ENCODE peak calls at places on chromosomes 16 and 17, in seven cellular contexts. C, B, P, R, S, G and O are unnamed samples.
A peak's percentile ranks its signal among the peaks of the same experiment; 100 is the strongest.

GRCh38 chr16:58733248-58733670 is 857 bp downstream of the GOT2 start:
- DNase-seq in P (peak; percentile 53), R (no peak), B (no peak), C (no peak), G (no peak), S (peak; percentile 16), O (no peak)

GRCh38 chr17:66177048-66177447 is 14.9 kb downstream of the CEP112 start:
- DNase-seq in G (no peak), B (no peak), P (no peak), R (no peak), S (no peak), C (no peak), O (no peak)

GRCh38 chr17:42414782-42415409 is 8.2 kb downstream of the CAVIN1 start:
- DNase-seq in B (peak; percentile 24), C (no peak), P (no peak), G (no peak), S (no peak), R (no peak), O (no peak)

GRCh38 chr16:15988268-15989013 is 39.0 kb downstream of the ABCC1 start:
- DNase-seq in G (no peak), R (no peak), S (no peak), C (no peak), P (no peak), B (no peak), O (no peak)

GRCh38 chr17:7633093-7633492 is 3.2 kb downstream of the SHBG start:
- DNase-seq in C (no peak), S (no peak), P (no peak), B (no peak), G (no peak), R (no peak), O (no peak)

GRCh38 chr16:27221576-27222498 is 18.5 kb downstream of the KDM8 start:
- DNase-seq in R (no peak), S (peak; percentile 48), G (peak; percentile 61), C (no peak), P (peak; percentile 92), B (no peak), O (no peak)

GRCh38 chr17:78645421-78646295 is 68.5 kb upstream of the DNAH17 start:
- DNase-seq in S (peak; percentile 32), R (peak; percentile 74), G (peak; percentile 89), P (peak; percentile 9), C (no peak), B (peak; percentile 31), O (peak; percentile 94)

GRCh38 chr16:29745853-29746345 is at the start of gene C16orf54:
- DNase-seq in S (peak; percentile 32), R (peak; percentile 72), G (peak; percentile 89), B (peak; percentile 52), C (no peak), P (no peak), O (peak; percentile 89)

GRCh38 chr16:3670711-3671110 is 16.2 kb downstream of the DNASE1 start:
- DNase-seq in P (no peak), G (no peak), R (no peak), S (no peak), B (no peak), C (no peak), O (peak; percentile 24)

GRCh38 chr17:81484195-81484979 is 28.2 kb downstream of the ACTG1 start:
- DNase-seq in C (peak; percentile 84), S (peak; percentile 95), B (peak; percentile 81), P (peak; percentile 91), G (peak; percentile 95), R (peak; percentile 88), O (peak; percentile 93)

GRCh38 chr16:68417711-68418301 is 30.5 kb downstream of the SMPD3 start:
- DNase-seq in P (no peak), S (peak; percentile 84), B (peak; percentile 53), R (peak; percentile 68), C (no peak), G (no peak), O (no peak)

GRCh38 chr17:29590261-29590978 is 972 bp upstream of the GIT1 start:
- DNase-seq in S (peak; percentile 16), P (peak; percentile 87), B (no peak), C (peak; percentile 28), G (peak; percentile 70), R (no peak), O (no peak)

GRCh38 chr17:1216209-1216937 is 36.6 kb upstream of the ABR start:
- DNase-seq in R (no peak), P (peak; percentile 35), G (no peak), S (no peak), B (no peak), C (no peak), O (no peak)

GRCh38 chr17:50225693-50226092 is 24.3 kb upstream of the COL1A1 start:
- DNase-seq in P (no peak), S (no peak), G (no peak), C (no peak), B (no peak), R (no peak), O (peak; percentile 17)

GRCh38 chr17:74431568-74432483 is at the start of gene GPRC5C:
- DNase-seq in B (no peak), R (peak; percentile 90), C (peak; percentile 90), S (peak; percentile 95), P (peak; percentile 50), G (peak; percentile 84), O (peak; percentile 83)

GRCh38 chr16:55370762-55371482 is 46.9 kb downstream of the IRX6 start:
- DNase-seq in P (peak; percentile 79), C (peak; percentile 55), R (peak; percentile 68), B (no peak), G (peak; percentile 83), S (peak; percentile 40), O (peak; percentile 82)

GRCh38 chr17:28871056-28871579 is 16.3 kb downstream of the ERAL1 start:
- DNase-seq in S (no peak), C (no peak), P (no peak), B (no peak), R (no peak), G (peak; percentile 25), O (no peak)